ENCODE peak calls at places on chromosomes 7 and 10, in seven cellular contexts. N is HCT116, G is GM12878, R is K562, W is SK-N-SH, K is NT2/D1, H is H1. Q is an unnamed sample.
A peak's percentile ranks its signal among the peaks of the same experiment; 100 is the strongest.

GRCh38 chr7:30707391-30708351 is 25.4 kb upstream of the CRHR2 start:
- DNase-seq in R (no peak), G (no peak), W (no peak), N (no peak), H (no peak), K (no peak), Q (no peak)

GRCh38 chr7:149608168-149608567 is 110.6 kb upstream of the ZNF746 start:
- DNase-seq in G (no peak), N (no peak), W (no peak), K (no peak), R (no peak), H (no peak), Q (no peak)

GRCh38 chr7:101066858-101067227 is 18.4 kb upstream of the TRIM56 start:
- DNase-seq in R (no peak), N (no peak), G (no peak), W (no peak), H (no peak), K (no peak), Q (no peak)

GRCh38 chr10:70125918-70126590 is 6.6 kb downstream of the AIFM2 start:
- DNase-seq in K (no peak), H (no peak), N (no peak), G (no peak), R (no peak), W (no peak), Q (no peak)

GRCh38 chr7:42262907-42263466 is 26.0 kb upstream of the GLI3 start:
- DNase-seq in H (no peak), N (no peak), K (peak; percentile 32), W (no peak), R (no peak), G (no peak), Q (no peak)

GRCh38 chr7:26787696-26788095 is 76.7 kb downstream of the SKAP2 start:
- DNase-seq in R (no peak), H (no peak), G (no peak), K (no peak), W (no peak), N (no peak), Q (no peak)

GRCh38 chr10:96176985-96177384 is 46.9 kb downstream of the ZNF518A start:
- DNase-seq in K (no peak), R (no peak), H (no peak), N (no peak), W (no peak), G (no peak), Q (no peak)

GRCh38 chr7:139180700-139181311 is 50.2 kb upstream of the UBN2 start:
- DNase-seq in K (no peak), N (no peak), H (no peak), R (no peak), G (no peak), W (no peak), Q (no peak)

GRCh38 chr10:117553815-117554172 is 11.2 kb downstream of the EMX2 start:
- DNase-seq in W (no peak), N (no peak), H (no peak), R (no peak), K (no peak), G (no peak), Q (no peak)

GRCh38 chr10:17358461-17358860 is 95.9 kb downstream of the ST8SIA6 start:
- DNase-seq in R (no peak), G (no peak), W (no peak), H (no peak), K (no peak), N (no peak), Q (no peak)

GRCh38 chr7:133401225-133401624 is 148.3 kb downstream of the EXOC4 start:
- DNase-seq in R (no peak), G (no peak), N (no peak), W (no peak), H (no peak), K (no peak), Q (no peak)

GRCh38 chr7:47535033-47535703 is 46.7 kb downstream of the TNS3 start:
- DNase-seq in W (peak; percentile 48), G (no peak), K (no peak), R (no peak), H (no peak), N (no peak), Q (peak; percentile 87)

GRCh38 chr7:7157177-7157886 is 25.0 kb upstream of the C1GALT1 start:
- DNase-seq in K (no peak), R (no peak), G (peak; percentile 45), H (no peak), W (no peak), N (no peak), Q (no peak)

GRCh38 chr10:77305650-77306632 is 331.7 kb downstream of the KCNMA1 start:
- DNase-seq in N (no peak), R (no peak), W (no peak), G (no peak), K (no peak), H (no peak), Q (no peak)

GRCh38 chr7:82234457-82235049 is 209.0 kb downstream of the CACNA2D1 start:
- DNase-seq in G (no peak), H (no peak), W (peak; percentile 22), R (peak; percentile 11), K (peak; percentile 15), N (peak; percentile 31), Q (peak; percentile 16)

GRCh38 chr10:52314007-52314821 is at the start of gene DKK1:
- DNase-seq in R (peak; percentile 14), N (peak; percentile 86), W (peak; percentile 89), H (peak; percentile 68), G (no peak), K (peak; percentile 58), Q (peak; percentile 91)

GRCh38 chr10:96288151-96288621 is 16.0 kb upstream of the DNTT start:
- DNase-seq in N (no peak), H (no peak), K (no peak), R (no peak), G (peak; percentile 84), W (no peak), Q (no peak)

GRCh38 chr10:84599254-84599653 is 270.9 kb downstream of the CCSER2 start:
- DNase-seq in G (no peak), N (no peak), W (no peak), R (no peak), K (no peak), H (no peak), Q (no peak)

DNA sequence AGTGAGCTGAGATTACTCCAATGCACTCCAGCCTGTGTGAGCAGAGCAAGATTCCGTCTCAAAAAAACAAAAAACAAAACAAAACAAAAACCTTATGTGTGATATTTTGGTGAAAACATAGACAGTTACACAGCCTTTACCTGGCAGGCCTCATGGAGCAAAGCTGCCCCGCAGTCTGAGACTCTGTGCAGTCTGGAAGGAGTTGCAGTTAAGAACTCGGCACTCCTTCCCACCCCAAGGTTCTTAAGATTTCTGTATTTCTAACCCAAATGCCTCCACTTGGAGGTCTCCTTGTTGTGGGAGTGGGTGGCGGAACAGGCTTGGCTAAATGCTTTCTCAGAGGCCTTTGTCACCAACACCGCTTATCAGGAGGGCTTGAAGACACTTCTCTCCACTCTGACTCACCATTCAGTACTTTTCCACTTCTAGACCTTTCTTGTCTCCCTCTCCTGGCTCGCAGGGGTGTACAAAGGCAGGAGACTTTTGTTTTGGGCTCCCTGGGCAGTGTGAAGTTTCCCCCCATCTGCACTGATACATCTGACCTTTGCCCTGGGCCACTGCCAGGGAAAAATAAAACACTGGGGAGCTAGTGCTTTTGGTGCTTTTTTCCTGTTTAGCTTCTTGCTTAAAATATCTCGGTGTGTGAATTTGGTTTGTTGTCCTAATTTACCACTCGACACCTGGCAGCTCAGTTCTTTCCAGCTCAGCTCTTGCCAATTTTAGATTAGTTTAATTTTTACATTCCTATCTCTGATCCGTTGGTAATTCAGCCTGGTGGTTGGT is 51.3 kb upstream of the MAGI2 start:
- DNase-seq in W (no peak), R (no peak), N (peak; percentile 15), H (no peak), K (no peak), G (no peak), Q (peak; percentile 9)
- TF ChIP-seq YY1 in W (no peak), R (no peak), N (no peak), H (no peak), K (no peak), G (no peak), Q (no peak)

GRCh38 chr7:64294701-64295420 is 18.9 kb upstream of the ZNF736 start:
- DNase-seq in R (no peak), H (no peak), N (no peak), K (no peak), W (no peak), G (no peak), Q (no peak)
- TF ChIP-seq YY1 in R (no peak), H (no peak), N (no peak), K (no peak), W (no peak), G (no peak), Q (no peak)

GRCh38 chr7:2010101-2010500 is 222.6 kb downstream of the MAD1L1 start:
- DNase-seq in W (peak; percentile 51), G (no peak), K (no peak), N (no peak), R (no peak), H (no peak), Q (no peak)

GRCh38 chr7:2008101-2008935 is 224.4 kb downstream of the MAD1L1 start:
- DNase-seq in R (no peak), G (no peak), W (no peak), K (no peak), N (no peak), H (no peak), Q (no peak)

GRCh38 chr7:2009541-2010001 is 223.2 kb downstream of the MAD1L1 start:
- DNase-seq in H (no peak), R (no peak), N (no peak), G (no peak), W (peak; percentile 86), K (no peak), Q (no peak)

GRCh38 chr7:2007526-2007925 is 225.2 kb downstream of the MAD1L1 start:
- DNase-seq in G (no peak), N (no peak), H (no peak), W (no peak), R (no peak), K (no peak), Q (no peak)

GRCh38 chr7:2008936-2009540 is 223.7 kb downstream of the MAD1L1 start:
- DNase-seq in K (no peak), N (no peak), G (no peak), H (no peak), W (peak; percentile 38), R (no peak), Q (no peak)
- TF ChIP-seq YY1 in K (no peak), N (no peak), G (no peak), H (no peak), W (no peak), R (no peak), Q (no peak)

DNA sequence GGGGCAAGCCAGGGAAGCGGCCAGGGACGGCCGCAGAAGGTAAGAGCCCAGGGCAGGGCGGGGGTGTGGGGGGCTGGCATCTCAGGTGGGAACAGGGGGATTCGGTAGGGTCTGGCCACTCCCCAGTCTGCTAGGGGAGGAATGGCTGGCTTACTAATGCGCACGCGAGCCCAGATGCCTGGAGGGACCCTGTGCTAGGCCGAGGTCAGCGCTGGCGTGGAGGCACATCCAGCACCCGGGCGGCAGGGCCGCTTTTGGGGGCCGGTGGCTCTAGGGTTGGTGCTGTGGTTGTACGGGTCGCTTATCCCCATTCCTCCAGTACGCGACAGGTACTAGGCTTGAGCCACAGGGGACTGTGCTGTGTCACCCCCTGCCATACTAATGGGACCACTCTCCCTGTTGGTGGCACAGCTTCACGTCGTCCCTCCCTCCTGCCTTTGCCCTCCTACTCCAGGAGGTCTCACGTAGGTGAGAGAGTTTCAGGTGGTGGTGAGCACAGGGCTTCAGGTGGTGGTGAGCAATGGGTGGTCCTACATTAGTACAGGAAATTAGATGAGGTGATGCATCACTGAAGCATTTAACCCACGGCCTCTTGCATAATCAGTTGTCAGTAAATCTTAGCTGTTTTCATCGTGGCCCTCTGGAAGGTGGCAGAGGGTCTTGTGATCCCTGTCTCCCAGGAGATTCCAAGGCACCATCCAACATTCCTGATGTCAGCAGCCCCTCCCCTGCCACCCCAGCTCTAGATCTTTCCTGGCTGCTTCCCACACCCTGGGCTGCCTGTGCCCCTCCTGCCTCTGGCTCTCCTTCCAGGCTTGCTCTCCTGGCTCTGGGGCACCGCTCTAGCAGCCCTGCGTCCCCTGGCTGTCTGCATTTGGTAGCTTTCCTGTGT is 981 bp downstream of the AEBP1 start:
- DNase-seq in R (no peak), K (no peak), W (peak; percentile 80), G (no peak), N (no peak), H (no peak), Q (no peak)
- TF ChIP-seq YY1 in R (no peak), K (no peak), W (no peak), G (no peak), N (no peak), H (no peak), Q (no peak)